ENCODE peak calls at places on chromosomes 7 and 10, in eight cellular contexts. One of them, this sample, is unnamed.

GRCh38 chr7:24728503-24729364 is 28.5 kb downstream of the GSDME start:
- DNase-seq in retinal pigment epithelial cell: peak
- DNase-seq in cerebellum: no peak
- DNase-seq in PC-3: no peak
- DNase-seq in AG09319: no peak
- DNase-seq in stimulated activated CD4-positive, alpha-beta T cell treated with anti-CD3 and anti-CD28 coated beads, Interleukin-4, amount 100 ng/mL, for 24 hours: peak
- DNase-seq in left cardiac atrium: peak
- DNase-seq in GM04503: no peak
- DNase-seq in this sample: peak

GRCh38 chr7:19145429-19146201 is 394 bp upstream of the FERD3L start:
- DNase-seq in PC-3: no peak
- DNase-seq in stimulated activated CD4-positive, alpha-beta T cell treated with anti-CD3 and anti-CD28 coated beads, Interleukin-4, amount 100 ng/mL, for 24 hours: no peak
- DNase-seq in retinal pigment epithelial cell: no peak
- DNase-seq in left cardiac atrium: no peak
- DNase-seq in AG09319: no peak
- DNase-seq in cerebellum: no peak
- DNase-seq in GM04503: no peak
- DNase-seq in this sample: no peak

GRCh38 chr7:43593010-43593409 is 10.1 kb downstream of the STK17A start:
- DNase-seq in stimulated activated CD4-positive, alpha-beta T cell treated with anti-CD3 and anti-CD28 coated beads, Interleukin-4, amount 100 ng/mL, for 24 hours: no peak
- DNase-seq in PC-3: no peak
- DNase-seq in AG09319: no peak
- DNase-seq in retinal pigment epithelial cell: no peak
- DNase-seq in left cardiac atrium: no peak
- DNase-seq in cerebellum: no peak
- DNase-seq in GM04503: no peak
- DNase-seq in this sample: no peak

GRCh38 chr10:74077416-74077815 is 73.2 kb downstream of the AP3M1 start:
- DNase-seq in stimulated activated CD4-positive, alpha-beta T cell treated with anti-CD3 and anti-CD28 coated beads, Interleukin-4, amount 100 ng/mL, for 24 hours: no peak
- DNase-seq in retinal pigment epithelial cell: no peak
- DNase-seq in PC-3: no peak
- DNase-seq in cerebellum: no peak
- DNase-seq in AG09319: no peak
- DNase-seq in GM04503: no peak
- DNase-seq in left cardiac atrium: no peak
- DNase-seq in this sample: no peak

GRCh38 chr7:80807166-80807900 is 111.5 kb downstream of the SEMA3C start:
- DNase-seq in stimulated activated CD4-positive, alpha-beta T cell treated with anti-CD3 and anti-CD28 coated beads, Interleukin-4, amount 100 ng/mL, for 24 hours: no peak
- DNase-seq in cerebellum: no peak
- DNase-seq in left cardiac atrium: no peak
- DNase-seq in PC-3: no peak
- DNase-seq in AG09319: no peak
- DNase-seq in retinal pigment epithelial cell: peak
- DNase-seq in GM04503: no peak
- DNase-seq in this sample: no peak

GRCh38 chr7:116809636-116810266 is 52.6 kb upstream of the CAPZA2 start:
- DNase-seq in retinal pigment epithelial cell: peak
- DNase-seq in PC-3: peak
- DNase-seq in GM04503: peak
- DNase-seq in cerebellum: peak
- DNase-seq in AG09319: peak
- DNase-seq in left cardiac atrium: no peak
- DNase-seq in stimulated activated CD4-positive, alpha-beta T cell treated with anti-CD3 and anti-CD28 coated beads, Interleukin-4, amount 100 ng/mL, for 24 hours: peak
- DNase-seq in this sample: no peak

GRCh38 chr10:59336632-59337031 is 25.7 kb downstream of the FAM13C start:
- DNase-seq in retinal pigment epithelial cell: no peak
- DNase-seq in stimulated activated CD4-positive, alpha-beta T cell treated with anti-CD3 and anti-CD28 coated beads, Interleukin-4, amount 100 ng/mL, for 24 hours: no peak
- DNase-seq in AG09319: no peak
- DNase-seq in left cardiac atrium: no peak
- DNase-seq in cerebellum: no peak
- DNase-seq in GM04503: peak
- DNase-seq in PC-3: no peak
- DNase-seq in this sample: no peak

GRCh38 chr7:97307521-97308108 is 190.1 kb downstream of the SDHAF3 start:
- DNase-seq in retinal pigment epithelial cell: no peak
- DNase-seq in AG09319: no peak
- DNase-seq in left cardiac atrium: no peak
- DNase-seq in cerebellum: no peak
- DNase-seq in stimulated activated CD4-positive, alpha-beta T cell treated with anti-CD3 and anti-CD28 coated beads, Interleukin-4, amount 100 ng/mL, for 24 hours: no peak
- DNase-seq in GM04503: no peak
- DNase-seq in PC-3: peak
- DNase-seq in this sample: no peak

GRCh38 chr7:157009170-157009777 is 1.2 kb downstream of the MNX1 start:
- DNase-seq in GM04503: no peak
- DNase-seq in AG09319: no peak
- DNase-seq in retinal pigment epithelial cell: no peak
- DNase-seq in PC-3: no peak
- DNase-seq in stimulated activated CD4-positive, alpha-beta T cell treated with anti-CD3 and anti-CD28 coated beads, Interleukin-4, amount 100 ng/mL, for 24 hours: no peak
- DNase-seq in left cardiac atrium: no peak
- DNase-seq in cerebellum: no peak
- DNase-seq in this sample: no peak

GRCh38 chr7:118845787-118846186 is 621.3 kb downstream of the ANKRD7 start:
- DNase-seq in AG09319: no peak
- DNase-seq in left cardiac atrium: no peak
- DNase-seq in cerebellum: no peak
- DNase-seq in PC-3: no peak
- DNase-seq in retinal pigment epithelial cell: no peak
- DNase-seq in GM04503: no peak
- DNase-seq in stimulated activated CD4-positive, alpha-beta T cell treated with anti-CD3 and anti-CD28 coated beads, Interleukin-4, amount 100 ng/mL, for 24 hours: no peak
- DNase-seq in this sample: no peak

GRCh38 chr7:104133238-104133637 is 74.6 kb downstream of the ORC5 start:
- DNase-seq in stimulated activated CD4-positive, alpha-beta T cell treated with anti-CD3 and anti-CD28 coated beads, Interleukin-4, amount 100 ng/mL, for 24 hours: no peak
- DNase-seq in PC-3: no peak
- DNase-seq in retinal pigment epithelial cell: no peak
- DNase-seq in AG09319: no peak
- DNase-seq in GM04503: no peak
- DNase-seq in left cardiac atrium: no peak
- DNase-seq in cerebellum: no peak
- DNase-seq in this sample: no peak

GRCh38 chr7:51328351-51328801 is 11.8 kb upstream of the COBL start:
- DNase-seq in left cardiac atrium: no peak
- DNase-seq in cerebellum: no peak
- DNase-seq in AG09319: no peak
- DNase-seq in PC-3: no peak
- DNase-seq in GM04503: no peak
- DNase-seq in retinal pigment epithelial cell: no peak
- DNase-seq in stimulated activated CD4-positive, alpha-beta T cell treated with anti-CD3 and anti-CD28 coated beads, Interleukin-4, amount 100 ng/mL, for 24 hours: no peak
- DNase-seq in this sample: peak

GRCh38 chr10:98299341-98299740 is 31.3 kb upstream of the LOXL4 start:
- DNase-seq in retinal pigment epithelial cell: no peak
- DNase-seq in stimulated activated CD4-positive, alpha-beta T cell treated with anti-CD3 and anti-CD28 coated beads, Interleukin-4, amount 100 ng/mL, for 24 hours: no peak
- DNase-seq in cerebellum: no peak
- DNase-seq in AG09319: no peak
- DNase-seq in PC-3: no peak
- DNase-seq in left cardiac atrium: no peak
- DNase-seq in GM04503: no peak
- DNase-seq in this sample: no peak

GRCh38 chr7:154767194-154767593 is 235.7 kb downstream of the PAXIP1 start:
- DNase-seq in cerebellum: peak
- DNase-seq in stimulated activated CD4-positive, alpha-beta T cell treated with anti-CD3 and anti-CD28 coated beads, Interleukin-4, amount 100 ng/mL, for 24 hours: no peak
- DNase-seq in retinal pigment epithelial cell: no peak
- DNase-seq in PC-3: peak
- DNase-seq in GM04503: no peak
- DNase-seq in left cardiac atrium: no peak
- DNase-seq in AG09319: no peak
- DNase-seq in this sample: no peak

GRCh38 chr10:115849197-115849596 is 423.8 kb downstream of the GFRA1 start:
- DNase-seq in left cardiac atrium: no peak
- DNase-seq in retinal pigment epithelial cell: no peak
- DNase-seq in PC-3: no peak
- DNase-seq in AG09319: no peak
- DNase-seq in cerebellum: no peak
- DNase-seq in stimulated activated CD4-positive, alpha-beta T cell treated with anti-CD3 and anti-CD28 coated beads, Interleukin-4, amount 100 ng/mL, for 24 hours: no peak
- DNase-seq in GM04503: no peak
- DNase-seq in this sample: no peak

GRCh38 chr10:27240891-27241639 is 468 bp upstream of the ACBD5 start:
- DNase-seq in retinal pigment epithelial cell: no peak
- DNase-seq in AG09319: no peak
- DNase-seq in GM04503: no peak
- DNase-seq in cerebellum: peak
- DNase-seq in PC-3: peak
- DNase-seq in left cardiac atrium: peak
- DNase-seq in stimulated activated CD4-positive, alpha-beta T cell treated with anti-CD3 and anti-CD28 coated beads, Interleukin-4, amount 100 ng/mL, for 24 hours: peak
- DNase-seq in this sample: no peak

GRCh38 chr10:87931836-87932230 is 68.4 kb downstream of the PTEN start:
- DNase-seq in retinal pigment epithelial cell: no peak
- DNase-seq in PC-3: no peak
- DNase-seq in cerebellum: no peak
- DNase-seq in GM04503: no peak
- DNase-seq in AG09319: no peak
- DNase-seq in stimulated activated CD4-positive, alpha-beta T cell treated with anti-CD3 and anti-CD28 coated beads, Interleukin-4, amount 100 ng/mL, for 24 hours: no peak
- DNase-seq in left cardiac atrium: no peak
- DNase-seq in this sample: no peak

GRCh38 chr10:15140640-15141039 is 27.9 kb downstream of the NMT2 start:
- DNase-seq in GM04503: no peak
- DNase-seq in cerebellum: peak
- DNase-seq in retinal pigment epithelial cell: no peak
- DNase-seq in stimulated activated CD4-positive, alpha-beta T cell treated with anti-CD3 and anti-CD28 coated beads, Interleukin-4, amount 100 ng/mL, for 24 hours: no peak
- DNase-seq in AG09319: no peak
- DNase-seq in PC-3: no peak
- DNase-seq in left cardiac atrium: no peak
- DNase-seq in this sample: no peak

GRCh38 chr10:33772370-33773331 is 438.2 kb upstream of the NRP1 start:
- DNase-seq in PC-3: no peak
- DNase-seq in AG09319: no peak
- DNase-seq in GM04503: no peak
- DNase-seq in retinal pigment epithelial cell: no peak
- DNase-seq in left cardiac atrium: peak
- DNase-seq in cerebellum: no peak
- DNase-seq in stimulated activated CD4-positive, alpha-beta T cell treated with anti-CD3 and anti-CD28 coated beads, Interleukin-4, amount 100 ng/mL, for 24 hours: no peak
- DNase-seq in this sample: no peak

GRCh38 chr10:24824124-24824523 is 100.4 kb upstream of the ARHGAP21 start:
- DNase-seq in stimulated activated CD4-positive, alpha-beta T cell treated with anti-CD3 and anti-CD28 coated beads, Interleukin-4, amount 100 ng/mL, for 24 hours: no peak
- DNase-seq in PC-3: peak
- DNase-seq in GM04503: no peak
- DNase-seq in cerebellum: no peak
- DNase-seq in AG09319: no peak
- DNase-seq in left cardiac atrium: no peak
- DNase-seq in retinal pigment epithelial cell: no peak
- DNase-seq in this sample: no peak

GRCh38 chr7:100380180-100380579 is 6.9 kb downstream of the PILRA start:
- DNase-seq in cerebellum: no peak
- DNase-seq in stimulated activated CD4-positive, alpha-beta T cell treated with anti-CD3 and anti-CD28 coated beads, Interleukin-4, amount 100 ng/mL, for 24 hours: no peak
- DNase-seq in GM04503: no peak
- DNase-seq in AG09319: no peak
- DNase-seq in retinal pigment epithelial cell: no peak
- DNase-seq in PC-3: no peak
- DNase-seq in left cardiac atrium: no peak
- DNase-seq in this sample: no peak

GRCh38 chr10:68647928-68648327 is 73.1 kb upstream of the CCAR1 start:
- DNase-seq in cerebellum: no peak
- DNase-seq in PC-3: peak
- DNase-seq in retinal pigment epithelial cell: peak
- DNase-seq in AG09319: peak
- DNase-seq in GM04503: peak
- DNase-seq in left cardiac atrium: no peak
- DNase-seq in stimulated activated CD4-positive, alpha-beta T cell treated with anti-CD3 and anti-CD28 coated beads, Interleukin-4, amount 100 ng/mL, for 24 hours: no peak
- DNase-seq in this sample: peak

GRCh38 chr7:151429232-151429554 is 10.7 kb downstream of the CRYGN start:
- DNase-seq in cerebellum: no peak
- DNase-seq in GM04503: no peak
- DNase-seq in PC-3: no peak
- DNase-seq in stimulated activated CD4-positive, alpha-beta T cell treated with anti-CD3 and anti-CD28 coated beads, Interleukin-4, amount 100 ng/mL, for 24 hours: no peak
- DNase-seq in AG09319: no peak
- DNase-seq in left cardiac atrium: no peak
- DNase-seq in retinal pigment epithelial cell: no peak
- DNase-seq in this sample: no peak

GRCh38 chr10:23829556-23829955 is 379.4 kb upstream of the KIAA1217 start:
- DNase-seq in GM04503: no peak
- DNase-seq in PC-3: no peak
- DNase-seq in left cardiac atrium: no peak
- DNase-seq in AG09319: no peak
- DNase-seq in cerebellum: no peak
- DNase-seq in retinal pigment epithelial cell: no peak
- DNase-seq in stimulated activated CD4-positive, alpha-beta T cell treated with anti-CD3 and anti-CD28 coated beads, Interleukin-4, amount 100 ng/mL, for 24 hours: no peak
- DNase-seq in this sample: no peak

GRCh38 chr10:127148066-127148932 is 48.1 kb downstream of the INSYN2A start:
- DNase-seq in AG09319: peak
- DNase-seq in left cardiac atrium: no peak
- DNase-seq in stimulated activated CD4-positive, alpha-beta T cell treated with anti-CD3 and anti-CD28 coated beads, Interleukin-4, amount 100 ng/mL, for 24 hours: no peak
- DNase-seq in cerebellum: no peak
- DNase-seq in GM04503: peak
- DNase-seq in retinal pigment epithelial cell: peak
- DNase-seq in PC-3: peak
- DNase-seq in this sample: peak

GRCh38 chr10:78944658-78945333 is 124.0 kb upstream of the ZMIZ1 start:
- DNase-seq in retinal pigment epithelial cell: peak
- DNase-seq in left cardiac atrium: no peak
- DNase-seq in cerebellum: no peak
- DNase-seq in PC-3: peak
- DNase-seq in GM04503: peak
- DNase-seq in stimulated activated CD4-positive, alpha-beta T cell treated with anti-CD3 and anti-CD28 coated beads, Interleukin-4, amount 100 ng/mL, for 24 hours: no peak
- DNase-seq in AG09319: peak
- DNase-seq in this sample: no peak

GRCh38 chr10:58546722-58547121 is 34.0 kb downstream of the BICC1 start:
- DNase-seq in stimulated activated CD4-positive, alpha-beta T cell treated with anti-CD3 and anti-CD28 coated beads, Interleukin-4, amount 100 ng/mL, for 24 hours: no peak
- DNase-seq in GM04503: no peak
- DNase-seq in PC-3: no peak
- DNase-seq in retinal pigment epithelial cell: no peak
- DNase-seq in AG09319: no peak
- DNase-seq in left cardiac atrium: no peak
- DNase-seq in cerebellum: no peak
- DNase-seq in this sample: no peak

GRCh38 chr7:29102554-29103151 is 43.7 kb downstream of the CPVL start:
- DNase-seq in AG09319: peak
- DNase-seq in retinal pigment epithelial cell: no peak
- DNase-seq in PC-3: peak
- DNase-seq in GM04503: no peak
- DNase-seq in cerebellum: no peak
- DNase-seq in left cardiac atrium: peak
- DNase-seq in stimulated activated CD4-positive, alpha-beta T cell treated with anti-CD3 and anti-CD28 coated beads, Interleukin-4, amount 100 ng/mL, for 24 hours: peak
- DNase-seq in this sample: no peak

GRCh38 chr7:94423865-94424264 is 29.2 kb downstream of the COL1A2 start:
- DNase-seq in stimulated activated CD4-positive, alpha-beta T cell treated with anti-CD3 and anti-CD28 coated beads, Interleukin-4, amount 100 ng/mL, for 24 hours: no peak
- DNase-seq in AG09319: no peak
- DNase-seq in retinal pigment epithelial cell: no peak
- DNase-seq in GM04503: peak
- DNase-seq in cerebellum: no peak
- DNase-seq in left cardiac atrium: no peak
- DNase-seq in PC-3: peak
- DNase-seq in this sample: no peak

GRCh38 chr10:44571701-44572100 is 186.8 kb upstream of the CXCL12 start:
- DNase-seq in stimulated activated CD4-positive, alpha-beta T cell treated with anti-CD3 and anti-CD28 coated beads, Interleukin-4, amount 100 ng/mL, for 24 hours: no peak
- DNase-seq in retinal pigment epithelial cell: no peak
- DNase-seq in cerebellum: no peak
- DNase-seq in left cardiac atrium: no peak
- DNase-seq in PC-3: peak
- DNase-seq in AG09319: no peak
- DNase-seq in GM04503: peak
- DNase-seq in this sample: no peak

GRCh38 chr10:3186365-3186764 is 13.8 kb upstream of the PITRM1 start:
- DNase-seq in AG09319: no peak
- DNase-seq in stimulated activated CD4-positive, alpha-beta T cell treated with anti-CD3 and anti-CD28 coated beads, Interleukin-4, amount 100 ng/mL, for 24 hours: peak
- DNase-seq in GM04503: no peak
- DNase-seq in cerebellum: no peak
- DNase-seq in left cardiac atrium: no peak
- DNase-seq in PC-3: no peak
- DNase-seq in retinal pigment epithelial cell: no peak
- DNase-seq in this sample: no peak

GRCh38 chr7:88141479-88141878 is 78.4 kb downstream of the SRI start:
- DNase-seq in cerebellum: no peak
- DNase-seq in retinal pigment epithelial cell: no peak
- DNase-seq in left cardiac atrium: no peak
- DNase-seq in stimulated activated CD4-positive, alpha-beta T cell treated with anti-CD3 and anti-CD28 coated beads, Interleukin-4, amount 100 ng/mL, for 24 hours: no peak
- DNase-seq in GM04503: no peak
- DNase-seq in PC-3: no peak
- DNase-seq in AG09319: no peak
- DNase-seq in this sample: no peak

GRCh38 chr7:50610521-50611277 is 45.5 kb upstream of the DDC start:
- DNase-seq in GM04503: peak
- DNase-seq in AG09319: no peak
- DNase-seq in PC-3: peak
- DNase-seq in stimulated activated CD4-positive, alpha-beta T cell treated with anti-CD3 and anti-CD28 coated beads, Interleukin-4, amount 100 ng/mL, for 24 hours: peak
- DNase-seq in left cardiac atrium: no peak
- DNase-seq in cerebellum: no peak
- DNase-seq in retinal pigment epithelial cell: no peak
- DNase-seq in this sample: no peak

GRCh38 chr7:155352753-155353115 is 55.1 kb downstream of the INSIG1 start:
- DNase-seq in stimulated activated CD4-positive, alpha-beta T cell treated with anti-CD3 and anti-CD28 coated beads, Interleukin-4, amount 100 ng/mL, for 24 hours: no peak
- DNase-seq in retinal pigment epithelial cell: no peak
- DNase-seq in GM04503: no peak
- DNase-seq in left cardiac atrium: no peak
- DNase-seq in cerebellum: no peak
- DNase-seq in PC-3: no peak
- DNase-seq in AG09319: no peak
- DNase-seq in this sample: no peak